ENCODE peak calls at places on chromosomes 5 and 9, in four cellular contexts. One of them, this sample, is unnamed.

GRCh38 chr5:34716986-34717385 is 60.9 kb downstream of the RAI14 start:
- DNase-seq in colonic mucosa: no peak
- DNase-seq in WERI-Rb-1: no peak
- DNase-seq in AG04450: no peak
- DNase-seq in this sample: no peak

GRCh38 chr5:145237843-145238242 is 597.3 kb downstream of the PRELID2 start:
- DNase-seq in colonic mucosa: peak
- DNase-seq in WERI-Rb-1: peak
- DNase-seq in AG04450: no peak
- DNase-seq in this sample: peak

GRCh38 chr5:68356623-68357022 is 141.1 kb downstream of the PIK3R1 start:
- DNase-seq in colonic mucosa: no peak
- DNase-seq in WERI-Rb-1: no peak
- DNase-seq in AG04450: no peak
- DNase-seq in this sample: no peak

GRCh38 chr5:53211799-53212198 is 102.2 kb upstream of the MOCS2 start:
- DNase-seq in colonic mucosa: no peak
- DNase-seq in WERI-Rb-1: no peak
- DNase-seq in AG04450: no peak
- DNase-seq in this sample: no peak

GRCh38 chr5:169433221-169433651 is 132.3 kb upstream of the SLIT3 start:
- DNase-seq in colonic mucosa: no peak
- DNase-seq in WERI-Rb-1: no peak
- DNase-seq in AG04450: no peak
- DNase-seq in this sample: no peak

GRCh38 chr5:113612060-113612496 is 98.6 kb downstream of the YTHDC2 start:
- DNase-seq in colonic mucosa: no peak
- DNase-seq in WERI-Rb-1: no peak
- DNase-seq in AG04450: peak
- DNase-seq in this sample: no peak

GRCh38 chr9:80213613-80214012 is 641.8 kb downstream of the TLE4 start:
- DNase-seq in colonic mucosa: no peak
- DNase-seq in WERI-Rb-1: no peak
- DNase-seq in AG04450: no peak
- DNase-seq in this sample: no peak

GRCh38 chr5:66956439-66956838 is 240.2 kb downstream of the CD180 start:
- DNase-seq in colonic mucosa: no peak
- DNase-seq in WERI-Rb-1: no peak
- DNase-seq in AG04450: no peak
- DNase-seq in this sample: no peak

GRCh38 chr5:34047147-34047546 is 4.1 kb upstream of the C1QTNF3 start:
- DNase-seq in colonic mucosa: no peak
- DNase-seq in WERI-Rb-1: no peak
- DNase-seq in AG04450: no peak
- DNase-seq in this sample: no peak

GRCh38 chr5:139639619-139640431 is 8.3 kb upstream of the CXXC5 start:
- DNase-seq in colonic mucosa: peak
- DNase-seq in WERI-Rb-1: peak
- DNase-seq in AG04450: no peak
- DNase-seq in this sample: no peak

GRCh38 chr5:40401281-40401680 is 278.4 kb upstream of the PTGER4 start:
- DNase-seq in colonic mucosa: no peak
- DNase-seq in WERI-Rb-1: no peak
- DNase-seq in AG04450: no peak
- DNase-seq in this sample: no peak

GRCh38 chr5:180296778-180297177 is 4.9 kb upstream of the MAPK9 start:
- DNase-seq in colonic mucosa: no peak
- DNase-seq in WERI-Rb-1: no peak
- DNase-seq in AG04450: no peak
- DNase-seq in this sample: no peak
- TF ChIP-seq CTCF in colonic mucosa: no peak
- TF ChIP-seq CTCF in WERI-Rb-1: no peak
- TF ChIP-seq CTCF in AG04450: no peak
- TF ChIP-seq CTCF in this sample: peak

DNA sequence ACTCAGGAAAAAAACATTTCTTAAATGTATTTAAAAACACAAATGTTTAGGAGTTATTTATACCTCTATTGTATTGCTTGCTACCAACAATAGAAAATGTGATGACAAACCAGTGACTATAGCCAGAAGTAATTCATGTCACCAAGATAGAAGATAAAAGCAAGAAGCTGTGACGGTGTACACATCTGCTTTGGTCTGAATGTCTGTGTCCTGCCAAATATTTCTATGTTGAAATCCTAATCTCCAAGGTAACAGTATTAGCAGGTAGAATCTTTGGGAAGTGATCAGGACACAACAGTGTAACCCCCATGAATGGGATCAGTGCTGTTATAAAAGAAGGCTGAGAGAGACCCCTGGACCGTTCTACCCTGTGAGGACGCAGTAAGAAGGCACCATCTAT is 74.7 kb downstream of the CEMIP2 start:
- DNase-seq in colonic mucosa: no peak
- DNase-seq in WERI-Rb-1: no peak
- DNase-seq in AG04450: no peak
- DNase-seq in this sample: no peak
- H3K4me3 ChIP-seq in colonic mucosa: no peak
- H3K4me3 ChIP-seq in WERI-Rb-1: no peak
- H3K4me3 ChIP-seq in AG04450: no peak
- H3K4me3 ChIP-seq in this sample: no peak

GRCh38 chr5:77086611-77087483 is at the start of gene ZBED3:
- DNase-seq in colonic mucosa: peak
- DNase-seq in WERI-Rb-1: peak
- DNase-seq in AG04450: peak
- DNase-seq in this sample: no peak
- TF ChIP-seq CTCF in colonic mucosa: no peak
- TF ChIP-seq CTCF in WERI-Rb-1: peak
- TF ChIP-seq CTCF in AG04450: no peak
- TF ChIP-seq CTCF in this sample: peak

GRCh38 chr9:76298497-76299144 is 95.6 kb downstream of the RFK start:
- DNase-seq in colonic mucosa: no peak
- DNase-seq in WERI-Rb-1: no peak
- DNase-seq in AG04450: no peak
- DNase-seq in this sample: no peak
- H3K4me3 ChIP-seq in colonic mucosa: no peak
- H3K4me3 ChIP-seq in WERI-Rb-1: no peak
- H3K4me3 ChIP-seq in AG04450: no peak
- H3K4me3 ChIP-seq in this sample: no peak

GRCh38 chr9:98989036-98990000 is 45.6 kb downstream of the COL15A1 start:
- DNase-seq in colonic mucosa: no peak
- DNase-seq in WERI-Rb-1: no peak
- DNase-seq in AG04450: peak
- DNase-seq in this sample: no peak
- TF ChIP-seq CTCF in colonic mucosa: no peak
- TF ChIP-seq CTCF in WERI-Rb-1: no peak
- TF ChIP-seq CTCF in AG04450: peak
- TF ChIP-seq CTCF in this sample: peak

DNA sequence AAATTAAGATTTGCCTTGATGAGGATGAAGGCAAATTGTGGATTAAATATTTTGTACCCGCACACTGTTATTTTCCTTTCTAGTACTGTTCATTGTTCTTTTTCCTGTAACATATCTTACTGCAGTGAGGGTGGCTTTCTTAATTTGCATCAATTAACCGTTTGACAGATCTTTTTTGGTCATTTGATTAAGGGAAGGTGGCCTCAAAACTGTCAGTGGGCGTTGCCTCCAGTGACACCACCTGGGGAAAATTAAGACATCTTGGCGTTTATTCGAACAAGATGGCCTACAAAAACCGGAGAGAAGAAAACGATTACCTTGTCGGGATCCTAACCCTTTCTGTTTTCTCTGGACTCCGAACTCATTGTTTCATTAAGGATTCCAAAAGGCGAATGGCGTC is 2.0 kb downstream of the BASP1 start:
- DNase-seq in colonic mucosa: no peak
- DNase-seq in WERI-Rb-1: no peak
- DNase-seq in AG04450: no peak
- DNase-seq in this sample: no peak
- H3K4me3 ChIP-seq in colonic mucosa: no peak
- H3K4me3 ChIP-seq in WERI-Rb-1: no peak
- H3K4me3 ChIP-seq in AG04450: peak
- H3K4me3 ChIP-seq in this sample: peak

DNA sequence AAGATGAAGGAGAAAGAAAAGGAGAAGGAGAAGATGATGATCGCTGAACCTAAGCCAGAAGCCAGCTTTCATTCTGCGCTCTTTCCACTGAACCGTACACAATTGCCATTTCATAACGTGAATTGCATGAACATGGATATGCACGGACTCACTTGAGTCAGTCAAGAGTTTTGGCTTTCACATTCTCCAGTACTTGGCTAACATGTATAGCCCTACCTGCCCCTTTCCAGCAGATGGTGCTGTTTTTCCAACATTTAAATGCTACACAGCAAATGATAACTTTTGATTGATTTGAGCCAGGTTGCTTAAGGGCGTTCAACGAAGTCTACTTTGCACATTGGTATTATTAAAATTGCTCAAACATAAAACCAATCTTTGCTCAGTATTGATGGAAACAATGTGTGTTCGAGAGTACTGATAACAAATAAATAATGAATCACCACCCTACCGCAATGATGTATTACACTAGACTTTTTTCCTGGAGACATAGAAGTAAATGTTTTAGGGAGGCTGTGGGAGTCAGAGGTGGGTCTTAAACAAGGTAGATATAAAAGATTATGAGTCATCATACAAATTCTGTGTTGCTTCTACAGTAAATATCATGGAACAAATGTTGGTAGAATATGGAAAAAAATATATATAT is 196.4 kb downstream of the TRPM3 start:
- DNase-seq in colonic mucosa: peak
- DNase-seq in WERI-Rb-1: peak
- DNase-seq in AG04450: peak
- DNase-seq in this sample: peak
- TF ChIP-seq CTCF in colonic mucosa: peak
- TF ChIP-seq CTCF in WERI-Rb-1: peak
- TF ChIP-seq CTCF in AG04450: peak
- TF ChIP-seq CTCF in this sample: peak

DNA sequence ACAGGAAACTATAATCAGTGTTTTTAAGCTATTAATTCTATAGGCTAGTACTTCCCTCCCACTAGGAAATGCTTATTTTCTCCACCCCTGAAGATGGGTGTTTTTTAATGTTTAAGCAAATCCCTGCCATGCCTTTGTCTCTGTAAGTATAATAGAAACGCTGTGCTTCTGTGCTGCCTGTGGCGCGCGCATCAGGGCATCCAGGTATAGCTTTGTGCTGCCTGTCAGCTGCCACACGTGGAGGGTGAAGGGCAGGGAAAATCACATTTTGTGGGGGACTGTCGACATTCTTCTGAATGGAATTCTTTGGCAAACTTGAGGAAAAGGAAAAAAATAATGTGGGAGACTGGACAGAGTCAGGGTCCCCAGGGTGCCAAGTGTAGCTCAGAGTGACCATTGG is 217.5 kb downstream of the RAB3C start:
- DNase-seq in colonic mucosa: no peak
- DNase-seq in WERI-Rb-1: no peak
- DNase-seq in AG04450: no peak
- DNase-seq in this sample: no peak
- H3K4me3 ChIP-seq in colonic mucosa: no peak
- H3K4me3 ChIP-seq in WERI-Rb-1: no peak
- H3K4me3 ChIP-seq in AG04450: no peak
- H3K4me3 ChIP-seq in this sample: no peak

DNA sequence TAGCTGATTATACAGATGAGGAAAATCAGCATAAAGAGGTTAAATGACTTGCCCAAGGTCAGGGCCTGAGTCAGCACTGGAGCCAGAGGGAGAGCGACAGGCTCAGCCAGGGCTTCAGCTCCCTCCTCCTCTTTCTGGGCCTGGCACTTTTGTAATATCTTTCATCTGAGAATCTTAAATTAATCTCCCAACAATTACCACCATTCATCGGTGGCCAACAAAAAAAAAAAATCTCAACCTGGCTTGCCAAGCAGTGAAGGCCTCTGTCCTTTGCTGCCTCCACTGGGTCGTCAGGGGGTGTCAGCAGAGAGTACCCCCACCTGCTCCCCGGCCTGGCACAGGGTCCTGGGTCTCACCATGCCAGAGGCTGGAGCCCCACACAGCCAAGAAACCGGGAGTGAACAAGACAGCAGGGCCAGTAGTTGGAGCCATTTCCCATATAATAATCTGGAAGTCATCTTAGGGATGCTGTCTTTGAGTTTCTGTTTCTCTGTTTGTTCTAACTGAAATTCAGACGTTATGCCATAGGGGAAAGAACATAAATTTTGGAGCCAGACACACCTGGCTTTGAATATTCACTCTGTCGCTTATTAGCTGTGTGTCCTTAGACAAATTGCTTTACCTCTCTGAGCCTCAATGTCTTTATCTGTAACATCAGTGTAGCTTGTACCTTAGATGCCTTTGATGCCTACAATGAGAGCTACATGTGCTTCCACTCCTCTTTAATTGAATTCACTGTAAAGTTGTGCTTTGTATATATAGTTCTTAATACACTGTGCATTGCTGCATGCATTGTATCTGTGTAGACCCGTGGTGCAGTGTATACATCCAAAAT is 299.9 kb upstream of the MSX2 start:
- DNase-seq in colonic mucosa: no peak
- DNase-seq in WERI-Rb-1: no peak
- DNase-seq in AG04450: no peak
- DNase-seq in this sample: no peak
- TF ChIP-seq CTCF in colonic mucosa: no peak
- TF ChIP-seq CTCF in WERI-Rb-1: no peak
- TF ChIP-seq CTCF in AG04450: peak
- TF ChIP-seq CTCF in this sample: no peak

GRCh38 chr5:137072376-137073174 is 426.6 kb downstream of the SPOCK1 start:
- DNase-seq in colonic mucosa: no peak
- DNase-seq in WERI-Rb-1: no peak
- DNase-seq in AG04450: no peak
- DNase-seq in this sample: no peak
- H3K4me3 ChIP-seq in colonic mucosa: no peak
- H3K4me3 ChIP-seq in WERI-Rb-1: no peak
- H3K4me3 ChIP-seq in AG04450: no peak
- H3K4me3 ChIP-seq in this sample: no peak